ENCODE peak calls at places on chromosome 1, in nine cellular contexts. One of them, this sample, is unnamed.

GRCh38 chr1:224769987-224770693 is 154.0 kb downstream of the CNIH3 start:
- DNase-seq in brain microvascular endothelial cell: peak
- DNase-seq in MM.1S: no peak
- DNase-seq in GM12865: no peak
- DNase-seq in IMR-90: peak
- DNase-seq in mammary epithelial cell: no peak
- DNase-seq in HepG2: peak
- DNase-seq in uterus: no peak
- DNase-seq in colonic mucosa: no peak
- DNase-seq in this sample: no peak

GRCh38 chr1:94316836-94317789 is 79.7 kb upstream of the ARHGAP29 start:
- DNase-seq in brain microvascular endothelial cell: no peak
- DNase-seq in MM.1S: no peak
- DNase-seq in GM12865: no peak
- DNase-seq in IMR-90: peak
- DNase-seq in mammary epithelial cell: peak
- DNase-seq in HepG2: peak
- DNase-seq in uterus: no peak
- DNase-seq in colonic mucosa: no peak
- DNase-seq in this sample: no peak

GRCh38 chr1:202286622-202287097 is 55.1 kb downstream of the UBE2T start:
- DNase-seq in brain microvascular endothelial cell: no peak
- DNase-seq in MM.1S: no peak
- DNase-seq in GM12865: no peak
- DNase-seq in IMR-90: peak
- DNase-seq in mammary epithelial cell: no peak
- DNase-seq in HepG2: peak
- DNase-seq in uterus: peak
- DNase-seq in colonic mucosa: no peak
- DNase-seq in this sample: no peak

GRCh38 chr1:145992502-145992936 is 3.9 kb downstream of the TXNIP start:
- DNase-seq in brain microvascular endothelial cell: no peak
- DNase-seq in MM.1S: peak
- DNase-seq in GM12865: no peak
- DNase-seq in IMR-90: no peak
- DNase-seq in mammary epithelial cell: no peak
- DNase-seq in HepG2: no peak
- DNase-seq in uterus: peak
- DNase-seq in colonic mucosa: peak
- DNase-seq in this sample: no peak

GRCh38 chr1:15799004-15799867 is 8.2 kb downstream of the UQCRHL start:
- DNase-seq in brain microvascular endothelial cell: peak
- DNase-seq in MM.1S: no peak
- DNase-seq in GM12865: peak
- DNase-seq in IMR-90: peak
- DNase-seq in mammary epithelial cell: peak
- DNase-seq in HepG2: peak
- DNase-seq in uterus: peak
- DNase-seq in colonic mucosa: no peak
- DNase-seq in this sample: peak

GRCh38 chr1:89536555-89537393 is 12.1 kb downstream of the LRRC8B start:
- DNase-seq in brain microvascular endothelial cell: no peak
- DNase-seq in MM.1S: no peak
- DNase-seq in GM12865: no peak
- DNase-seq in IMR-90: no peak
- DNase-seq in mammary epithelial cell: no peak
- DNase-seq in HepG2: no peak
- DNase-seq in uterus: no peak
- DNase-seq in colonic mucosa: no peak
- DNase-seq in this sample: no peak

GRCh38 chr1:112272101-112272772 is 123.8 kb upstream of the CTTNBP2NL start:
- DNase-seq in brain microvascular endothelial cell: no peak
- DNase-seq in MM.1S: no peak
- DNase-seq in GM12865: peak
- DNase-seq in IMR-90: no peak
- DNase-seq in mammary epithelial cell: no peak
- DNase-seq in HepG2: no peak
- DNase-seq in uterus: no peak
- DNase-seq in colonic mucosa: no peak
- DNase-seq in this sample: no peak

GRCh38 chr1:61132176-61133047 is 50.1 kb downstream of the NFIA start:
- DNase-seq in brain microvascular endothelial cell: peak
- DNase-seq in MM.1S: no peak
- DNase-seq in GM12865: no peak
- DNase-seq in IMR-90: peak
- DNase-seq in mammary epithelial cell: peak
- DNase-seq in HepG2: no peak
- DNase-seq in uterus: no peak
- DNase-seq in colonic mucosa: no peak
- DNase-seq in this sample: no peak

GRCh38 chr1:221708076-221708571 is 33.8 kb downstream of the DUSP10 start:
- DNase-seq in brain microvascular endothelial cell: peak
- DNase-seq in MM.1S: no peak
- DNase-seq in GM12865: peak
- DNase-seq in IMR-90: no peak
- DNase-seq in mammary epithelial cell: peak
- DNase-seq in HepG2: no peak
- DNase-seq in uterus: no peak
- DNase-seq in colonic mucosa: no peak
- DNase-seq in this sample: peak

DNA sequence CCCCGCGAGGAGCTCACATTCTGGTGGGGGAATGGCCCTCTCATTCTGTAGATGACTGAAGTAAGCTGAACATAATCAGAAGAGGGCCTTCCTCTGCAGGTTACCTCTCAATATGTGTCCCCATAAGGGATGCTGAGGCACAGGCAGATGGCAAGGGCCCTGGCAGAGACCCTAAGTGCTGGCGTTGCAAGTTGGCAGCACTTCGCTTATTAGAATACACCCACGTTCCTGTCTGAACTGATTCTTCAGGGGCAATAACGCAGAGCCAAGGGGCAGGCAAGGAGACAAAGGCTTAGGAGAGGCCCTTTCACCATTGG is 56.6 kb downstream of the GLIS1 start:
- DNase-seq in brain microvascular endothelial cell: no peak
- DNase-seq in MM.1S: no peak
- DNase-seq in GM12865: no peak
- DNase-seq in IMR-90: no peak
- DNase-seq in mammary epithelial cell: no peak
- DNase-seq in HepG2: no peak
- DNase-seq in uterus: no peak
- DNase-seq in colonic mucosa: no peak
- DNase-seq in this sample: no peak
- TF ChIP-seq CTCF in brain microvascular endothelial cell: no peak
- TF ChIP-seq CTCF in MM.1S: no peak
- TF ChIP-seq CTCF in GM12865: no peak
- TF ChIP-seq CTCF in IMR-90: no peak
- TF ChIP-seq CTCF in mammary epithelial cell: no peak
- TF ChIP-seq CTCF in HepG2: no peak
- TF ChIP-seq CTCF in uterus: no peak
- TF ChIP-seq CTCF in colonic mucosa: no peak
- TF ChIP-seq CTCF in this sample: no peak

DNA sequence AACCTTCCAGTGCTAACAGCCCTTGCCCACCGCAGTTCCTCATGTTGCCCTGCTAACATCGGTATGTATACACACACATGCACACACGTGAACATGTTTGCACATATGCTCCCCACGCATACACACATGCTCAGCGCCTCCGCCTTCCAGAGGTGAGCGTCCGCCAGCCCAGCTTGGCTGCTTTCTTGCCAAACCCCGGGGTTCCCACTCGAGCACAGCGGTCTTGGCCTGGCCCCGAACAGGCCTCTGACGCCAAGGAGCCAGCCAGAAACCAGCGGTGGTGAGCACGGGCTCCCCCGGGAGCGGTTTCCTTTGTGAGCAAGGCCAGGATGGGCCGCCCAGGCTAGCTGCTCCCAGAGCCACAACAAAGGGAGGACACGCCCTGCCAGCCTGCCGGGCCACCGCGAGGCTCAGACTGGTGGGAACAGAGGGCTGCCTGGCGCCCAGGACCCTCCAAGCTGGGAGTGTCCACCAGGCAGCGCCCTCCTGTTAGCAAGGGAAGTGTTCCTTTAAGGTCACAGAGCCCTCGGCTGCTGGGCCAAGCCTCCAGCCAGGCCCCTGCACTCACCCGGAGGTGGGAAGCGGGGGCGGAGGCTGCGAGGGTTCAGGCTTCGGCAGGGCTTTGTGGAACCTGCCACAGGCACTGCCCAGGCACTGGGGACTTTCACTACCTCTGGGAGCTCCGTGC is 65.4 kb downstream of the ALPL start:
- DNase-seq in brain microvascular endothelial cell: peak
- DNase-seq in MM.1S: no peak
- DNase-seq in GM12865: no peak
- DNase-seq in IMR-90: no peak
- DNase-seq in mammary epithelial cell: peak
- DNase-seq in HepG2: peak
- DNase-seq in uterus: peak
- DNase-seq in colonic mucosa: no peak
- DNase-seq in this sample: no peak
- TF ChIP-seq CTCF in brain microvascular endothelial cell: peak
- TF ChIP-seq CTCF in MM.1S: no peak
- TF ChIP-seq CTCF in GM12865: no peak
- TF ChIP-seq CTCF in IMR-90: no peak
- TF ChIP-seq CTCF in mammary epithelial cell: no peak
- TF ChIP-seq CTCF in HepG2: peak
- TF ChIP-seq CTCF in uterus: no peak
- TF ChIP-seq CTCF in colonic mucosa: no peak
- TF ChIP-seq CTCF in this sample: no peak

DNA sequence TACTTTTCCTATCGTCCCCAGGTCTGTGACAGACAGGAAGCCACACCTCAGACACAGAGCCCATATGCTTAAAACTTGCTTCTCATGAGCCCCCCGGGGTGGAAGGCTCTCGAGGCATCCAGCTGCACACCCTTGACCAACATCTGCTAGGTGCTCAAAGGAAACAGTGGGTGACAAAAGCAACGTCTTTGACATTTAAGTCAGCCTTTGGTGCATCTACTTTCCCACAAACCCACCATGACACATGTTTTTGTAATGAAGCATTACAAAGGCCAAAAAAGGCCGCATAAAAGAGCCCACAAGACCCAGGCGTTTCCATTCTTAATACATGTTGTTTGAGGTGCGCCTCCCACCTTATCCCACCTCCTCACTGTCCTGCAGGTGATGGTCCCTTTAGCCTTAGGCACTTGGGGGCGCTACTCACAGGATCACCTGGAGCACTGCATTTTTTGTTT is 11.8 kb upstream of the FASLG start:
- DNase-seq in brain microvascular endothelial cell: no peak
- DNase-seq in MM.1S: no peak
- DNase-seq in GM12865: peak
- DNase-seq in IMR-90: peak
- DNase-seq in mammary epithelial cell: no peak
- DNase-seq in HepG2: no peak
- DNase-seq in uterus: no peak
- DNase-seq in colonic mucosa: no peak
- DNase-seq in this sample: no peak
- TF ChIP-seq CTCF in brain microvascular endothelial cell: no peak
- TF ChIP-seq CTCF in MM.1S: no peak
- TF ChIP-seq CTCF in GM12865: no peak
- TF ChIP-seq CTCF in IMR-90: no peak
- TF ChIP-seq CTCF in mammary epithelial cell: no peak
- TF ChIP-seq CTCF in HepG2: no peak
- TF ChIP-seq CTCF in uterus: no peak
- TF ChIP-seq CTCF in colonic mucosa: no peak
- TF ChIP-seq CTCF in this sample: no peak

GRCh38 chr1:84668185-84668584 is 22.1 kb downstream of the SSX2IP start:
- DNase-seq in brain microvascular endothelial cell: no peak
- DNase-seq in MM.1S: no peak
- DNase-seq in GM12865: peak
- DNase-seq in IMR-90: no peak
- DNase-seq in mammary epithelial cell: no peak
- DNase-seq in HepG2: peak
- DNase-seq in uterus: no peak
- DNase-seq in colonic mucosa: no peak
- DNase-seq in this sample: no peak
- TF ChIP-seq CTCF in brain microvascular endothelial cell: peak
- TF ChIP-seq CTCF in MM.1S: no peak
- TF ChIP-seq CTCF in GM12865: peak
- TF ChIP-seq CTCF in IMR-90: peak
- TF ChIP-seq CTCF in mammary epithelial cell: peak
- TF ChIP-seq CTCF in HepG2: peak
- TF ChIP-seq CTCF in uterus: peak
- TF ChIP-seq CTCF in colonic mucosa: no peak
- TF ChIP-seq CTCF in this sample: no peak

DNA sequence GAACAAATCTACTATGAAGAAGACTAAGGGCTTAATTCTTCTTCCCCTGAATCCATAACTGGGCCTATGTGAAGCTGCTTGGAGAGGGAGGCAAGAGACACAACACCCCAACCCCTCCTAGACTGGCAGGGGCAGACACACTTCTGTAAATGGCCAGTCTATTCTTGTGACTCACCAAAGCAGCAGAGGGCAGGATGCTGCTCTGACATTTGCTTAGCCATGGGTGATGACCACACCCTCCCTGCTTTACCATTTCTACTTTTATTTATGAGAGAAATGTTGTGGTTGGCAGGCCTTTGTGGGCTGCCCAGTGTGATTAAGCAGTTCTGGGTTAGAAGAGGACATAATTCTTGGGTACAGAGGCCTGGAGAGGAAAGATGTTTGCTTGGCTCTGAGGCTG is 189.8 kb upstream of the DPYD start:
- DNase-seq in brain microvascular endothelial cell: no peak
- DNase-seq in MM.1S: no peak
- DNase-seq in GM12865: no peak
- DNase-seq in IMR-90: peak
- DNase-seq in mammary epithelial cell: peak
- DNase-seq in HepG2: no peak
- DNase-seq in uterus: no peak
- DNase-seq in colonic mucosa: no peak
- DNase-seq in this sample: no peak
- TF ChIP-seq CTCF in brain microvascular endothelial cell: no peak
- TF ChIP-seq CTCF in MM.1S: no peak
- TF ChIP-seq CTCF in GM12865: no peak
- TF ChIP-seq CTCF in IMR-90: no peak
- TF ChIP-seq CTCF in mammary epithelial cell: no peak
- TF ChIP-seq CTCF in HepG2: no peak
- TF ChIP-seq CTCF in uterus: no peak
- TF ChIP-seq CTCF in colonic mucosa: no peak
- TF ChIP-seq CTCF in this sample: no peak

DNA sequence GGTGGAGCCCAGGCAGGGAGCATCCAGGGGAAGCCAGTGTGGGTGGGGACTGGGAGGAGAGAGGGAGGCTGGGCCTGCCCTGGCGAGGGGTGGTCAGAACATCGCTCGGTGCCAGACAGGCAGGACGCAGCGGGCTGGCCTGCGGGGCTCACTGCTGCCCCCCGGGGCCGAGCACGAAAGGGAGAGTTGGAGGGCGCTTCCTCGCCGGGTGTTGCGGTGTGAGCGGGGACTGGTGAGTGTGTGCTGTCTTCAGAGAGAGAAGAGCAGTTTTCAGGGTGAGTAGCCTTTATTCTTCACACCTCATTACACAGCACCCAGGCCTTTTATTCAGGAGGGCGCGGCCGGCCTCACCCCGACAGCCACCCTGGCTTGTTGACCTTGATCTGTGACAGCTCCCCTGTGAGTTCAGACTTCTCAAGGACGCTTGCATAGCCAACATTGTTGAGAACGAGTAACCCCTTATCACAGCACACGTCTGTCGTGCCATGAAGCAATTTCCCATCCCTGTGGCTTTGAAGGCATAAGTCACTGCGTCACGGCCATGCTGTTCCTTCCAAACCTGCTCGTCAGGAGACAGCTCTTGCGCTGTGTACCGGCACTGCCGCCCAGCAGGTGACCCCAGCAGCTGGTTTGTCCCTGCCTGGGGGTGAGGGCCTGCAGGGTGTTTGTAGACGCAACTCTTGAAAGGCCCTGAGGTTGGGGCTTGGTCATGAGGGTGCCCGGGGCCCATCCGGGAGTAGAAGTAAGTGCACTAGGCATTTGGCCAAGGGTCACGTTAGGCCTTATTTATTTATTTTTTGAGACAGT is 54.6 kb downstream of the PRKCZ start:
- DNase-seq in brain microvascular endothelial cell: no peak
- DNase-seq in MM.1S: no peak
- DNase-seq in GM12865: no peak
- DNase-seq in IMR-90: peak
- DNase-seq in mammary epithelial cell: no peak
- DNase-seq in HepG2: peak
- DNase-seq in uterus: no peak
- DNase-seq in colonic mucosa: no peak
- DNase-seq in this sample: no peak
- TF ChIP-seq CTCF in brain microvascular endothelial cell: peak
- TF ChIP-seq CTCF in MM.1S: no peak
- TF ChIP-seq CTCF in GM12865: no peak
- TF ChIP-seq CTCF in IMR-90: no peak
- TF ChIP-seq CTCF in mammary epithelial cell: no peak
- TF ChIP-seq CTCF in HepG2: peak
- TF ChIP-seq CTCF in uterus: no peak
- TF ChIP-seq CTCF in colonic mucosa: no peak
- TF ChIP-seq CTCF in this sample: no peak